ENCODE peak calls at places on chromosomes 5 and 9, in four cellular contexts. V is iris pigment epithelial cell, S is Kasumi-1, W is fibroblast of the aortic adventitia. I is an unnamed sample.

GRCh38 chr9:10855847-10856246 is 243.0 kb upstream of the PTPRD start:
- DNase-seq in S (peak), V (peak), W (peak), I (no peak)

GRCh38 chr5:145531038-145531734 is 304.0 kb downstream of the PRELID2 start:
- DNase-seq in W (peak), S (no peak), V (peak), I (no peak)

GRCh38 chr5:759111-759741 is 25.3 kb downstream of the ZDHHC11B start:
- DNase-seq in V (no peak), S (no peak), W (peak), I (no peak)

GRCh38 chr9:9229269-9229668 is 1383.5 kb downstream of the PTPRD start:
- DNase-seq in S (no peak), V (no peak), W (no peak), I (no peak)

GRCh38 chr5:54524704-54525103 is 7.1 kb downstream of the SNX18 start:
- DNase-seq in S (no peak), W (no peak), V (peak), I (no peak)

GRCh38 chr9:89740722-89741121 is 135.9 kb downstream of the GADD45G start:
- DNase-seq in V (no peak), W (no peak), S (no peak), I (no peak)

GRCh38 chr9:134360180-134360759 is 34.0 kb downstream of the RXRA start:
- DNase-seq in V (no peak), S (no peak), W (no peak), I (no peak)

GRCh38 chr5:98259595-98259994 is 513.9 kb upstream of the RGMB start:
- DNase-seq in W (no peak), V (no peak), S (no peak), I (no peak)

GRCh38 chr9:127129073-127129717 is 6.8 kb upstream of the ANGPTL2 start:
- DNase-seq in S (no peak), V (no peak), W (peak), I (no peak)

GRCh38 chr5:160324885-160325284 is 12.5 kb upstream of the CCNJL start:
- DNase-seq in W (no peak), V (no peak), S (peak), I (no peak)

GRCh38 chr9:112558978-112559377 is 72.4 kb downstream of the KIAA1958 start:
- DNase-seq in V (no peak), S (no peak), W (no peak), I (no peak)

GRCh38 chr5:77239126-77239741 is 28.8 kb downstream of the PDE8B start:
- DNase-seq in V (peak), S (peak), W (peak), I (no peak)

I was measured in NCI-H2107.